ENCODE peak calls at places on chromosome 13, in eight cellular contexts. N, K, Y, I, U, G, F and V are unnamed samples.

GRCh38 chr13:75345191-75345590 is 136.8 kb downstream of the TBC1D4 start:
- DNase-seq in N (no peak), K (no peak), Y (no peak), I (no peak), U (no peak), G (peak; percentile 42), F (no peak), V (no peak)

GRCh38 chr13:70923863-70924752 is 815.9 kb upstream of the KLHL1 start:
- DNase-seq in N (no peak), K (no peak), Y (no peak), I (no peak), U (no peak), G (no peak), F (no peak), V (no peak)

GRCh38 chr13:29438772-29439171 is 156.7 kb downstream of the SLC7A1 start:
- DNase-seq in N (no peak), K (peak; percentile 79), Y (no peak), I (no peak), U (no peak), G (no peak), F (no peak), V (no peak)

GRCh38 chr13:19181021-19181620 is 503 bp downstream of the TUBA3C start:
- DNase-seq in N (no peak), K (no peak), Y (no peak), I (no peak), U (peak; percentile 5), G (no peak), F (no peak), V (no peak)

GRCh38 chr13:83085186-83085900 is 796.9 kb downstream of the SLITRK1 start:
- DNase-seq in N (no peak), K (no peak), Y (no peak), I (no peak), U (no peak), G (peak; percentile 2), F (no peak), V (no peak)

GRCh38 chr13:37565425-37565824 is 33.1 kb downstream of the POSTN start:
- DNase-seq in N (no peak), K (no peak), Y (no peak), I (no peak), U (no peak), G (no peak), F (no peak), V (no peak)

GRCh38 chr13:66657165-66657895 is 572.8 kb downstream of the PCDH9 start:
- DNase-seq in N (no peak), K (no peak), Y (no peak), I (no peak), U (no peak), G (peak; percentile 83), F (no peak), V (no peak)

GRCh38 chr13:25455146-25455545 is 83.4 kb downstream of the ATP8A2 start:
- DNase-seq in N (no peak), K (no peak), Y (no peak), I (no peak), U (no peak), G (no peak), F (no peak), V (no peak)

GRCh38 chr13:98144501-98145350 is 1.8 kb downstream of the FARP1 start:
- DNase-seq in N (no peak), K (peak; percentile 32), Y (peak; percentile 31), I (no peak), U (no peak), G (peak; percentile 79), F (no peak), V (peak; percentile 44)

GRCh38 chr13:100306444-100306999 is 217.6 kb downstream of the PCCA start:
- DNase-seq in N (no peak), K (peak; percentile 9), Y (no peak), I (no peak), U (no peak), G (no peak), F (no peak), V (no peak)

GRCh38 chr13:20294497-20294896 is 62.4 kb upstream of the GJB6 start:
- DNase-seq in N (no peak), K (no peak), Y (no peak), I (no peak), U (no peak), G (no peak), F (no peak), V (no peak)

GRCh38 chr13:66560189-66560588 is 669.9 kb downstream of the PCDH9 start:
- DNase-seq in N (no peak), K (no peak), Y (no peak), I (no peak), U (no peak), G (no peak), F (no peak), V (no peak)

GRCh38 chr13:45811891-45812583 is 39.5 kb downstream of the SIAH3 start:
- DNase-seq in N (no peak), K (no peak), Y (no peak), I (no peak), U (no peak), G (no peak), F (no peak), V (no peak)

GRCh38 chr13:67119481-67119883 is 110.7 kb downstream of the PCDH9 start:
- DNase-seq in N (no peak), K (no peak), Y (no peak), I (no peak), U (no peak), G (peak; percentile 64), F (no peak), V (no peak)

GRCh38 chr13:76307157-76307556 is 579.0 kb downstream of the KCTD12 start:
- DNase-seq in N (no peak), K (peak; percentile 78), Y (no peak), I (no peak), U (no peak), G (peak; percentile 38), F (no peak), V (no peak)

GRCh38 chr13:98842074-98842473 is 89.6 kb upstream of the SLC15A1 start:
- DNase-seq in N (no peak), K (peak; percentile 42), Y (no peak), I (no peak), U (no peak), G (no peak), F (no peak), V (no peak)

GRCh38 chr13:69363360-69363759 is 744.3 kb upstream of the ATXN8OS start:
- DNase-seq in N (no peak), K (no peak), Y (no peak), I (no peak), U (no peak), G (no peak), F (no peak), V (no peak)

GRCh38 chr13:37695200-37695599 is 96.6 kb upstream of the POSTN start:
- DNase-seq in N (no peak), K (no peak), Y (no peak), I (no peak), U (no peak), G (no peak), F (no peak), V (no peak)

GRCh38 chr13:41061914-41062837 is 867 bp downstream of the WBP4 start:
- DNase-seq in N (no peak), K (peak; percentile 79), Y (no peak), I (no peak), U (no peak), G (peak; percentile 89), F (no peak), V (no peak)

GRCh38 chr13:99955747-99956472 is 15.7 kb downstream of the ZIC5 start:
- DNase-seq in N (no peak), K (peak; percentile 24), Y (no peak), I (no peak), U (no peak), G (no peak), F (no peak), V (no peak)

GRCh38 chr13:30520571-30520970 is 54.8 kb upstream of the HMGB1 start:
- DNase-seq in N (no peak), K (no peak), Y (no peak), I (no peak), U (no peak), G (no peak), F (no peak), V (no peak)

GRCh38 chr13:95530178-95530577 is 22.3 kb upstream of the CLDN10 start:
- DNase-seq in N (no peak), K (no peak), Y (no peak), I (no peak), U (no peak), G (peak; percentile 24), F (no peak), V (no peak)

GRCh38 chr13:98691360-98691759 is 61.1 kb downstream of the SLC15A1 start:
- DNase-seq in N (no peak), K (no peak), Y (no peak), I (no peak), U (no peak), G (no peak), F (no peak), V (no peak)

GRCh38 chr13:30576528-30576927 is 41.2 kb upstream of the USPL1 start:
- DNase-seq in N (peak; percentile 38), K (peak; percentile 69), Y (no peak), I (no peak), U (no peak), G (peak; percentile 63), F (no peak), V (no peak)

GRCh38 chr13:49272296-49272695 is 24.6 kb downstream of the CDADC1 start:
- DNase-seq in N (no peak), K (no peak), Y (no peak), I (no peak), U (no peak), G (no peak), F (no peak), V (no peak)

GRCh38 chr13:22175815-22176214 is 504.9 kb downstream of the FGF9 start:
- DNase-seq in N (no peak), K (no peak), Y (no peak), I (no peak), U (no peak), G (no peak), F (no peak), V (no peak)
- TF ChIP-seq CTCF in N (no peak), K (no peak), Y (no peak), I (no peak), U (no peak), G (no peak), F (no peak), V (no peak)

DNA sequence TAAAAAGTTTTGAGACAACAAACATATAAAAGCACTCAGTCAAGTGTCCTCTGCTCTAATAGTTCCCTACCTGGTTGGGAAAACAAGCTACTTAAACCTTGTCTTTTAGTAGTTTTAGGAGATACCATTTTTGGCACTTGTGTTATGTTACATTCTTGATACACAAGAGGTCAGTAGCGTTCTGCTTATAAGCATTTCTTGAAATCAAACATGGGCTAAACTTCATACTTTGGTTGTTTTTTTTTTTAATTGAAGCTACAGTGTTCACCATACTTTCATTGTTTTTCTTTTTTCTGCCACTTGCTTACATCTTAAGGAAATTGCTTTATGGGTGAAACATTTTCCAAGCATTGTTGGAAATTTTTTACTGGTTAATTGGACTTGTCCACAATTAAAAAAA is 12.9 kb downstream of the NHLRC3 start:
- DNase-seq in N (no peak), K (peak; percentile 64), Y (no peak), I (no peak), U (peak; percentile 23), G (peak; percentile 42), F (no peak), V (peak; percentile 34)
- TF ChIP-seq CTCF in N (peak; percentile 50), K (peak; percentile 49), Y (peak; percentile 78), I (peak; percentile 35), U (peak; percentile 46), G (peak; percentile 41), F (peak; percentile 55), V (peak; percentile 23)

GRCh38 chr13:87680298-87680697 is 9.1 kb downstream of the SLITRK5 start:
- DNase-seq in N (no peak), K (no peak), Y (no peak), I (no peak), U (no peak), G (no peak), F (no peak), V (no peak)
- TF ChIP-seq CTCF in N (no peak), K (no peak), Y (peak; percentile 68), I (no peak), U (peak; percentile 9), G (no peak), F (peak; percentile 16), V (no peak)

GRCh38 chr13:39406688-39407087 is 196.3 kb downstream of the LHFPL6 start:
- DNase-seq in N (no peak), K (no peak), Y (no peak), I (no peak), U (peak; percentile 13), G (no peak), F (peak; percentile 9), V (peak; percentile 40)
- TF ChIP-seq CTCF in N (no peak), K (no peak), Y (peak; percentile 55), I (no peak), U (no peak), G (no peak), F (no peak), V (peak; percentile 10)